ENCODE peak calls at places on chromosomes 11 and 22, in six cellular contexts. A, G, M, R, S and B are unnamed samples.

GRCh38 chr11:73838443-73839122 is 38.1 kb downstream of the COA4 start:
- DNase-seq in A (no peak), G (no peak), M (no peak), R (peak), S (peak), B (no peak)

GRCh38 chr11:2517016-2517385 is 72.2 kb downstream of the KCNQ1 start:
- DNase-seq in A (peak), G (no peak), M (no peak), R (no peak), S (no peak), B (no peak)

GRCh38 chr11:76704171-76704948 is 33.8 kb upstream of the LRRC32 start:
- DNase-seq in A (no peak), G (no peak), M (no peak), R (no peak), S (no peak), B (no peak)

GRCh38 chr22:26273011-26273675 is 103.9 kb downstream of the SEZ6L start:
- DNase-seq in A (no peak), G (no peak), M (peak), R (no peak), S (no peak), B (peak)

GRCh38 chr22:44396021-44396726 is 83.4 kb upstream of the SHISAL1 start:
- DNase-seq in A (peak), G (no peak), M (no peak), R (no peak), S (no peak), B (peak)

GRCh38 chr11:76918941-76919386 is 58.2 kb downstream of the ACER3 start:
- DNase-seq in A (peak), G (peak), M (no peak), R (peak), S (peak), B (peak)

GRCh38 chr11:9642894-9643293 is 21.0 kb upstream of the SWAP70 start:
- DNase-seq in A (no peak), G (no peak), M (no peak), R (peak), S (no peak), B (no peak)

GRCh38 chr22:46070215-46070721 is 80.1 kb upstream of the PPARA start:
- DNase-seq in A (peak), G (peak), M (no peak), R (peak), S (no peak), B (peak)

GRCh38 chr11:64753019-64753379 is 6.8 kb downstream of the PYGM start:
- DNase-seq in A (no peak), G (no peak), M (no peak), R (no peak), S (no peak), B (no peak)

GRCh38 chr22:32926600-32926999 is 125.1 kb downstream of the TIMP3 start:
- DNase-seq in A (no peak), G (peak), M (no peak), R (peak), S (peak), B (no peak)

GRCh38 chr11:97463891-97464290 is 1074.1 kb downstream of the JRKL start:
- DNase-seq in A (no peak), G (no peak), M (no peak), R (no peak), S (no peak), B (no peak)

GRCh38 chr22:28329582-28330073 is 350.0 kb downstream of the TTC28 start:
- DNase-seq in A (no peak), G (no peak), M (no peak), R (peak), S (no peak), B (no peak)

GRCh38 chr11:1735271-1735670 is 15.1 kb downstream of the IFITM10 start:
- DNase-seq in A (no peak), G (no peak), M (no peak), R (peak), S (no peak), B (no peak)

GRCh38 chr11:67610302-67610868 is 3.6 kb downstream of the NDUFV1 start:
- DNase-seq in A (no peak), G (no peak), M (no peak), R (no peak), S (no peak), B (no peak)

GRCh38 chr22:43412808-43413785 is 1.3 kb downstream of the MPPED1 start:
- DNase-seq in A (no peak), G (no peak), M (no peak), R (no peak), S (no peak), B (no peak)

GRCh38 chr11:1165256-1166041 is 7.7 kb downstream of the MUC5AC start:
- DNase-seq in A (no peak), G (no peak), M (no peak), R (no peak), S (no peak), B (no peak)